ENCODE peak calls at places on chromosomes 5 and 9, in ten cellular contexts. M, N, Y, P, S, G, L, U, V and A are unnamed samples.

GRCh38 chr9:71483457-71483856 is 284.9 kb downstream of the CEMIP2 start:
- DNase-seq in M (no peak), N (no peak), Y (no peak), P (no peak), S (no peak), G (no peak), L (no peak), U (no peak), V (no peak), A (no peak)

GRCh38 chr5:168603776-168604175 is 24.6 kb upstream of the PANK3 start:
- DNase-seq in M (no peak), N (no peak), Y (no peak), P (no peak), S (no peak), G (no peak), L (no peak), U (no peak), V (no peak), A (no peak)

GRCh38 chr9:79492092-79492995 is 79.4 kb upstream of the TLE4 start:
- DNase-seq in M (no peak), N (no peak), Y (no peak), P (no peak), S (no peak), G (no peak), L (no peak), U (no peak), V (no peak), A (no peak)

GRCh38 chr9:38009035-38009501 is 60.0 kb downstream of the SHB start:
- DNase-seq in M (no peak), N (no peak), Y (no peak), P (no peak), S (no peak), G (no peak), L (no peak), U (no peak), V (no peak), A (no peak)

GRCh38 chr9:77648458-77649108 is 461 bp upstream of the GNA14 start:
- DNase-seq in M (peak; percentile 69), N (peak; percentile 80), Y (peak; percentile 65), P (peak; percentile 59), S (peak; percentile 80), G (peak; percentile 82), L (no peak), U (peak; percentile 77), V (no peak), A (peak; percentile 73)

GRCh38 chr5:170740586-170741205 is 42.8 kb upstream of the GABRP start:
- DNase-seq in M (no peak), N (no peak), Y (no peak), P (no peak), S (no peak), G (no peak), L (no peak), U (no peak), V (no peak), A (no peak)

GRCh38 chr5:98982880-98983279 is 54.1 kb upstream of the CHD1 start:
- DNase-seq in M (no peak), N (no peak), Y (no peak), P (no peak), S (no peak), G (no peak), L (no peak), U (no peak), V (no peak), A (no peak)

GRCh38 chr5:177588413-177588909 is 3.5 kb upstream of the TMED9 start:
- DNase-seq in M (no peak), N (peak; percentile 42), Y (no peak), P (no peak), S (no peak), G (no peak), L (no peak), U (no peak), V (no peak), A (no peak)

DNA sequence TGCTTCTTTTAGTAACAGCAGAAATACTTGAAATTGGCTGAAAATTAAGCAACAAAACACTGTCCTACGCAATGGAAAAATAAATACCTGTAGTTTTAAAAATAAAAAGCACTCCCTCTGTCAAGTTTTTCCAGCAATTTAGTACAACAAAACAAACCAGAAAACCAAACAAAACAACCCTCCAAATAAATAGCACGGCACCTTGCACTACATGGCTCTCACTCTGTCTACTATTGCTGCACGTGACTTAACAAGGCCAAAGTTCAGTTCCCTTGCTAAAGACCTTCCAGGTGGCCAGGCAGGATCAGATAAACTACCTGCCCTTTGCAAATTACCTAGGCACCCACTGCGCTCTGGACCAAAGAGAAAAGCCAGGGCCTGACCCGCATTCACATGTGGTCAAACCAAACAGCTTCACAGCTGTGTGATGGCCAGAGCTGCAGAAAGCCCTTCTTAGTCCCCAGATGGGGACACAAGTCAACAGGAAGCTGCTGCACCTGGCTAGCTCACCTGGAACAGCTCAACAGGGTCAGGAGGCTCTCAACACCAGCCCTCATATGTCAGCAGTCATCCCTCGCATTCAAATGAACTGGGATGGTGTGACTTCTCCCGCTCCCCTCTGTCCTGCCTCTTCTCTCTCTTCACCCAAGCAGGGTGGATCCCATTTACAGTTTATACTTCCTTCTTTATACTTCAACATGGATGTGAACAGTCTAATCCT is 84.9 kb downstream of the RAPGEF1 start:
- DNase-seq in M (no peak), N (no peak), Y (no peak), P (no peak), S (no peak), G (no peak), L (no peak), U (no peak), V (no peak), A (peak; percentile 76)
- H3K4me1 ChIP-seq in M (peaks cover 52% of the 10 kb centered on the region), N (peaks cover 90% of the 10 kb centered on the region), Y (no peaks in the 10 kb centered on the region), P (no peaks in the 10 kb centered on the region), S (peaks cover 67% of the 10 kb centered on the region), G (peaks cover 32% of the 10 kb centered on the region), L (peaks cover 86% of the 10 kb centered on the region), U (peaks cover 35% of the 10 kb centered on the region), V (no peaks in the 10 kb centered on the region), A (peaks cover 74% of the 10 kb centered on the region)

GRCh38 chr5:57172466-57172961 is 1.3 kb upstream of the GPBP1 start:
- DNase-seq in M (no peak), N (no peak), Y (no peak), P (no peak), S (no peak), G (no peak), L (no peak), U (no peak), V (no peak), A (no peak)

GRCh38 chr5:57173026-57173317 is 887 bp upstream of the GPBP1 start:
- DNase-seq in M (no peak), N (no peak), Y (no peak), P (no peak), S (no peak), G (peak; percentile 87), L (peak; percentile 28), U (no peak), V (peak; percentile 28), A (no peak)

GRCh38 chr5:57174850-57175525 is 1.1 kb downstream of the GPBP1 start:
- DNase-seq in M (no peak), N (no peak), Y (no peak), P (peak; percentile 15), S (no peak), G (no peak), L (no peak), U (no peak), V (no peak), A (no peak)

GRCh38 chr5:57174128-57174849 is 430 bp downstream of the GPBP1 start:
- DNase-seq in M (peak; percentile 38), N (no peak), Y (no peak), P (no peak), S (no peak), G (peak; percentile 71), L (no peak), U (no peak), V (no peak), A (peak; percentile 42)

GRCh38 chr5:57173318-57174127 is at the start of gene GPBP1:
- DNase-seq in M (peak; percentile 99), N (peak; percentile 98), Y (peak; percentile 99), P (peak; percentile 99), S (peak; percentile 99), G (peak; percentile 100), L (peak; percentile 96), U (peak; percentile 99), V (peak; percentile 99), A (peak; percentile 99)
- TF ChIP-seq POLR2A in M (peak; percentile 45), N (peak; percentile 39), Y (peak; percentile 62), P (peak; percentile 95), S (peak; percentile 77), G (peak; percentile 66), L (peak; percentile 79), U (peak; percentile 86), V (peak; percentile 90), A (peak; percentile 73)

DNA sequence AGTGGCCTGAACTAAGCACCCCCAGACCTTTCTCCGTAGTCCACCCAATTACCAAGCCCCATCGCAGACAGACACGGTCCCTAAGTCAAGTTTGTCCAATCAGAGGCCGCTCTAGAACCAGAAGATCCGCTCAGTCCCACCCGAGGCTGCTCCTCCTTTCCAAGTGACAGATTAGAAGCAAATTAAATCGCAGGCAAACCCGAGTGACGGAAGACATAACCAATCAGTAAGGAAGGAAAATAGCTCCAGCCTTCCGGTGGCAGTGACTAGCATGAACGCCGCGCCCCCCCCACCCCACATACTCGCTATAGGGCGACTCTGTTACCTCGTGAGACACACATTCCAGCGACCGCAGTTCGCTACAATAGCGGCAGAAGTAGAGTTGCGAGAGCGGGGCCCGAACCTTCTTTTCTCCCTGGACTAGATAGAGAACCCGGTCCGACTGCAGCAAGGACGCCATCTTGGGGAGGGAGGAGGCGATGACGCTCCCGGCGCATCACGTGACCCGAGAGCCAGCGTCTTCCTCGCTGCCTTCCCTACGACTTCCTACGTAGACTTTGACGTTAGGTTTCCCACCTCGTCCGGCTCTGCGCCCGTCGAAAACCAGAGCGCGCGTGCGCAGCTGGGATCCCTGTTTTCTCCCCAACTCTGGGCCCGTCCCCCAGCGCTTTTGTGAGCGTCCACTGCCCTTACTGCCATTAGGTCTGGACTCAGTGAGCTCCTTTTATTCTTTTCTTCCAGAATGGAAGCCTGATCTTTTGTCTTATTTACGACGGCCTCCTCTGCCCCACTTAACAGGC is at the start of gene DCTN4:
- DNase-seq in M (peak; percentile 98), N (peak; percentile 98), Y (peak; percentile 95), P (peak; percentile 98), S (peak; percentile 98), G (peak; percentile 99), L (peak; percentile 98), U (peak; percentile 96), V (peak; percentile 89), A (peak; percentile 95)
- H3K4me1 ChIP-seq in M (peaks cover 16% of the 10 kb centered on the region), N (peaks cover 48% of the 10 kb centered on the region), Y (peaks cover 18% of the 10 kb centered on the region), P (peaks cover 10% of the 10 kb centered on the region), S (peaks cover 31% of the 10 kb centered on the region), G (peaks cover 14% of the 10 kb centered on the region), L (peaks cover 16% of the 10 kb centered on the region), U (peaks cover 3% of the 10 kb centered on the region), V (no peaks in the 10 kb centered on the region), A (peaks cover 45% of the 10 kb centered on the region)

GRCh38 chr5:108728566-108729305 is 19.0 kb upstream of the FER start:
- DNase-seq in M (no peak), N (no peak), Y (no peak), P (no peak), S (no peak), G (no peak), L (no peak), U (no peak), V (no peak), A (peak; percentile 16)

GRCh38 chr5:108726446-108727091 is 21.1 kb upstream of the FER start:
- DNase-seq in M (no peak), N (no peak), Y (no peak), P (no peak), S (no peak), G (no peak), L (no peak), U (no peak), V (no peak), A (no peak)

GRCh38 chr5:108729306-108729645 is 18.4 kb upstream of the FER start:
- DNase-seq in M (no peak), N (no peak), Y (no peak), P (no peak), S (no peak), G (no peak), L (no peak), U (no peak), V (no peak), A (no peak)

GRCh38 chr5:108727154-108727638 is 20.5 kb upstream of the FER start:
- DNase-seq in M (peak; percentile 24), N (no peak), Y (peak; percentile 17), P (peak; percentile 29), S (no peak), G (peak; percentile 69), L (peak; percentile 24), U (peak; percentile 19), V (no peak), A (peak; percentile 69)

GRCh38 chr5:108727639-108728565 is 19.8 kb upstream of the FER start:
- DNase-seq in M (peak; percentile 93), N (peak; percentile 95), Y (peak; percentile 92), P (peak; percentile 89), S (peak; percentile 93), G (peak; percentile 96), L (peak; percentile 82), U (peak; percentile 91), V (peak; percentile 80), A (peak; percentile 93)
- TF ChIP-seq POLR2A in M (peak; percentile 76), N (peak; percentile 22), Y (peak; percentile 80), P (peak; percentile 79), S (peak; percentile 55), G (peak; percentile 82), L (peak; percentile 52), U (peak; percentile 79), V (peak; percentile 87), A (peak; percentile 95)